ENCODE peak calls at places on chromosomes 6 and 20, in four cellular contexts. U is thyroid gland, N is ascending aorta, H is stomach. A is an unnamed sample.

GRCh38 chr6:138647006-138647405 is 126.6 kb upstream of the CCDC28A start:
- DNase-seq in U (no peak), N (no peak), H (no peak), A (no peak)

GRCh38 chr20:12180107-12180661 is 262.5 kb downstream of the BTBD3 start:
- DNase-seq in U (no peak), N (no peak), H (no peak), A (no peak)

GRCh38 chr20:7449269-7449668 is 491.0 kb downstream of the HAO1 start:
- DNase-seq in U (no peak), N (no peak), H (no peak), A (no peak)

GRCh38 chr6:153778216-153778615 is 260.8 kb upstream of the OPRM1 start:
- DNase-seq in U (no peak), N (no peak), H (no peak), A (no peak)

GRCh38 chr6:56953597-56954388 is 1.1 kb upstream of the BEND6 start:
- DNase-seq in U (no peak), N (no peak), H (no peak), A (no peak)

GRCh38 chr6:157145656-157146285 is 177.5 kb downstream of the TMEM242 start:
- DNase-seq in U (peak), N (peak), H (no peak), A (no peak)

GRCh38 chr6:82410151-82410621 is 46.6 kb downstream of the TPBG start:
- DNase-seq in U (no peak), N (no peak), H (no peak), A (no peak)

GRCh38 chr6:41092421-41093140 is 19.8 kb downstream of the NFYA start:
- DNase-seq in U (peak), N (no peak), H (no peak), A (no peak)

GRCh38 chr20:46557231-46557956 is 6.9 kb upstream of the OCSTAMP start:
- DNase-seq in U (peak), N (peak), H (no peak), A (no peak)

GRCh38 chr6:87436435-87436834 is 28.7 kb downstream of the CFAP206 start:
- DNase-seq in U (peak), N (no peak), H (peak), A (peak)

GRCh38 chr6:27867941-27868705 is 44.1 kb downstream of the OR2B2 start:
- DNase-seq in U (no peak), N (no peak), H (no peak), A (no peak)

GRCh38 chr6:18343741-18344140 is 43.4 kb upstream of the RNF144B start:
- DNase-seq in U (no peak), N (no peak), H (no peak), A (no peak)

GRCh38 chr6:62669831-62670230 is 383.8 kb upstream of the KHDRBS2 start:
- DNase-seq in U (no peak), N (no peak), H (no peak), A (no peak)

GRCh38 chr6:84426002-84426705 is 198.7 kb upstream of the CEP162 start:
- DNase-seq in U (no peak), N (no peak), H (no peak), A (no peak)

DNA sequence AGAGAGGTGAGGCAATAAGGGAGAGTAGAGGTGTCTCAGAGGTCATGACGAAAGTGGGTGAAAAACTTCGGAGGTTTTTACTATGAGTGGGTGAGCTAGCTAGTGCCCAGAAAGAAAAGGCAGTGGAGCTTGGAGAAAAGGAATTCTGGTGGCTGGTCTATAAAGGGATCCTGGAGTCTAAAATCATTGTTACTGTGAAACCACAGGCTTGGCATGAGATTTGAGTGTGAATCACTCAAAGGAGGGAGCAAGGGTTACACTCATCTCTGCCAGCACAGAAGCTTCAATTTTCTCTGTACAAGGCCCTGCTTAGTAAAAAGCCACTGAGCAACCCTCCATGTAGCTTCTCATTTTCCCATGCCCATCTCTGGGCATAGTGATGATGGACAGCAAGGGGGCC is 47.5 kb downstream of the CD83 start:
- DNase-seq in U (no peak), N (no peak), H (no peak), A (no peak)
- TF ChIP-seq CTCF in U (no peak), N (no peak), H (no peak), A (no peak)

GRCh38 chr20:58188496-58188895 is 40.0 kb downstream of the ANKRD60 start:
- DNase-seq in U (no peak), N (no peak), H (no peak), A (no peak)
- TF ChIP-seq CTCF in U (no peak), N (no peak), H (no peak), A (no peak)

GRCh38 chr20:38473353-38473795 is 731 bp downstream of the RALGAPB start:
- DNase-seq in U (no peak), N (peak), H (peak), A (peak)
- TF ChIP-seq CTCF in U (no peak), N (no peak), H (no peak), A (no peak)

DNA sequence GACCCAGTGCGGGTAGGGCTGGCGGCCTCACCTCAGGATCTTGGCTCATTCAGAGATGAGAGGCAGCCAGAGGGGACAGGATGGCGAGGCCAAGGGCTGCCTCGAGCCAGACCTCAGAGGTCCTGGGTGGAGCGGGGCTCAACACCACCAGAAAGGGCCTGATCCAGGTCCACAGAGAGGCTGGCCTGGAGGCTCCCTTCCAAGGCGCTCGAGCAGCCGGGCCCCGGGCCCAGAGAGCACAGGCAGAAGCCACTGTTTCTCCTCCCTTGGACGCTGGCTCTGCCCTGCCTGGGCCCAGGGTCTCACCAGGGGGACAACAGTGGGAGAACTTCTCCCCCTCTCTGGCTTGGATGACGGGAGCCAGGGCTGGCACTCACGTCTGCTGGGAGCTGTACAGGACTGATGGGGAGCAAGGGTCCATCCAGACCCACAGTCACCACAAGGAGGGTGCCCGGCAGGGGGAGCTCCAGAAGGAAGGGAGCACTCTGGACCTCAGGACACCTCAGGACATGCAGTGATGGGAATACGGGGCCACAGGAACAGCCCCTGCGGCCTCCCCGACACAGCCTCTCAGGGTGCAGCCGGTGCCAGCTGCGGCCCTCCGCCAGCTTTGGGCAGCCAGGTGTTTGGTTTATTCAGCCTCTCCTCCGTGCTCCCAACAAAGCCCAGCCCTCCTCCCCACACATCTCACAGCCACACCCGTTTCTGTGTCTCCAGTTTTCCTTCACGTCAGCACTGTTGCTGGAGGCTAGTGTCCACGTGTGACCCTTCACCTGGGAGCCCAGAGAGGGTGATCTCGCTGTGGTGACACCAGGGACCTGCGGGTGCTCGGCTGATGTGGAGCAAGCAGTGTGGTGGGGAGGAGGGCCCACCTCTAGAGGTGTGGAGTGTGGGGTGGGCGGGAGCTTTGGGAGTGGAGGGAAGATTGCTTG is 8.7 kb downstream of the RPS21 start:
- DNase-seq in U (no peak), N (no peak), H (no peak), A (no peak)
- TF ChIP-seq CTCF in U (no peak), N (no peak), H (no peak), A (no peak)

DNA sequence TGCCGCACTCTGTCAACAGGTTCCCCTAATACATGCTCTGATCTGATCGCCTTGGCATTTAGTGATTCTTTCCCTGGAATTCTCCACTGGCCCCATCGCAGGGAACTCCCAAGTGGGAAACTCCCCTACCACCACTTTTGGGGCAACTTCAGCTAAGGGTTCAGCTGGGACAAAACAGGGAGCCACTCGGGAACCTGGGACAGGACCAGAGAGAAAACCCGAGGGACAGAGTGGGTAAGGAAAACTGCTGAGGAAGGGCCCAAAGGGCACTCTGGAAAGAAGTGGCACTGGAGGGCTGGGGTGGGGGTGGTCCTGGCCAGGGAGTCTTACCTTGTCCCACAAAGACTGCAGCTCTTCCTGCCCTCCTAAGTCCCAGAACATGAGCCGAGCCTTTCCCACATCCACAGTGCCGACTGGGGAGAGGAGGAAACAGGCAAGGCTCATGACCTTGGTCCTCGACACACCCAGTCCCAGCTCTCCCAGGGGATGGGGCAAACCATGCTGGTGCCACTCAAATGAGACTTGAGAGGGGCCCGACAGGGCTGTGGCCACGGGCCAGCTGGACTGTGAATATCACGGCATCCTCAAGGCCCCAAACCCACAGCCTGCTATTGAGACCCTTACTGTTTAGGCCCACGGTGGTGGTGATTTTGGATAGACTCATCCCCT is 1.6 kb downstream of the ARFRP1 start:
- DNase-seq in U (no peak), N (peak), H (no peak), A (no peak)
- TF ChIP-seq CTCF in U (no peak), N (no peak), H (no peak), A (no peak)

GRCh38 chr6:45650527-45651135 is 272.9 kb upstream of the SUPT3H start:
- DNase-seq in U (peak), N (peak), H (no peak), A (no peak)
- TF ChIP-seq CTCF in U (no peak), N (no peak), H (no peak), A (no peak)

GRCh38 chr6:39189915-39190544 is 39.2 kb downstream of the KCNK5 start:
- DNase-seq in U (peak), N (no peak), H (peak), A (peak)
- TF ChIP-seq CTCF in U (peak), N (no peak), H (peak), A (peak)

GRCh38 chr6:19986691-19987438 is 149.7 kb downstream of the ID4 start:
- DNase-seq in U (no peak), N (no peak), H (no peak), A (no peak)

GRCh38 chr6:19979059-19979458 is 141.9 kb downstream of the ID4 start:
- DNase-seq in U (no peak), N (no peak), H (no peak), A (no peak)

GRCh38 chr6:19988555-19988954 is 151.4 kb downstream of the ID4 start:
- DNase-seq in U (no peak), N (no peak), H (no peak), A (no peak)

GRCh38 chr6:19983374-19983773 is 146.2 kb downstream of the ID4 start:
- DNase-seq in U (no peak), N (no peak), H (no peak), A (no peak)
- TF ChIP-seq CTCF in U (no peak), N (no peak), H (no peak), A (no peak)